ENCODE peak calls at places on chromosomes 1 and 21, in eight cellular contexts. One of them, this sample, is unnamed.

GRCh38 chr1:25947027-25947426 is 40.8 kb upstream of the STMN1 start:
- DNase-seq in HCT116: no peak
- DNase-seq in stomach: no peak
- DNase-seq in GM23338: no peak
- DNase-seq in upper lobe of left lung: no peak
- DNase-seq in K562: no peak
- DNase-seq in SK-N-SH: no peak
- DNase-seq in prostate gland: no peak
- DNase-seq in this sample: no peak

GRCh38 chr1:115098979-115099692 is 9.8 kb upstream of the TSPAN2 start:
- DNase-seq in HCT116: no peak
- DNase-seq in stomach: peak; percentile 52
- DNase-seq in GM23338: peak; percentile 59
- DNase-seq in upper lobe of left lung: peak; percentile 39
- DNase-seq in K562: no peak
- DNase-seq in SK-N-SH: no peak
- DNase-seq in prostate gland: peak; percentile 76
- DNase-seq in this sample: no peak

GRCh38 chr1:244173240-244173639 is 122.2 kb downstream of the ZBTB18 start:
- DNase-seq in HCT116: no peak
- DNase-seq in stomach: no peak
- DNase-seq in GM23338: no peak
- DNase-seq in upper lobe of left lung: no peak
- DNase-seq in K562: no peak
- DNase-seq in SK-N-SH: no peak
- DNase-seq in prostate gland: no peak
- DNase-seq in this sample: no peak

GRCh38 chr1:25731626-25732370 is 68.2 kb upstream of the SELENON start:
- DNase-seq in HCT116: no peak
- DNase-seq in stomach: no peak
- DNase-seq in GM23338: no peak
- DNase-seq in upper lobe of left lung: no peak
- DNase-seq in K562: no peak
- DNase-seq in SK-N-SH: no peak
- DNase-seq in prostate gland: no peak
- DNase-seq in this sample: no peak

GRCh38 chr1:37474697-37475379 is 458 bp downstream of the ZC3H12A start:
- DNase-seq in HCT116: no peak
- DNase-seq in stomach: peak; percentile 35
- DNase-seq in GM23338: peak; percentile 45
- DNase-seq in upper lobe of left lung: no peak
- DNase-seq in K562: peak; percentile 52
- DNase-seq in SK-N-SH: no peak
- DNase-seq in prostate gland: no peak
- DNase-seq in this sample: peak; percentile 35

GRCh38 chr1:71660417-71660816 is 579.6 kb upstream of the ZRANB2 start:
- DNase-seq in HCT116: no peak
- DNase-seq in stomach: no peak
- DNase-seq in GM23338: no peak
- DNase-seq in upper lobe of left lung: no peak
- DNase-seq in K562: no peak
- DNase-seq in SK-N-SH: no peak
- DNase-seq in prostate gland: no peak
- DNase-seq in this sample: no peak

GRCh38 chr1:236063919-236064673 is 794 bp downstream of the NID1 start:
- DNase-seq in HCT116: no peak
- DNase-seq in stomach: peak; percentile 64
- DNase-seq in GM23338: peak; percentile 62
- DNase-seq in upper lobe of left lung: peak; percentile 24
- DNase-seq in K562: no peak
- DNase-seq in SK-N-SH: peak; percentile 73
- DNase-seq in prostate gland: peak; percentile 12
- DNase-seq in this sample: peak; percentile 56

GRCh38 chr1:24385160-24385939 is 28.2 kb downstream of the STPG1 start:
- DNase-seq in HCT116: no peak
- DNase-seq in stomach: no peak
- DNase-seq in GM23338: peak; percentile 84
- DNase-seq in upper lobe of left lung: no peak
- DNase-seq in K562: peak; percentile 44
- DNase-seq in SK-N-SH: no peak
- DNase-seq in prostate gland: no peak
- DNase-seq in this sample: no peak

GRCh38 chr21:43767498-43767979 is 8.6 kb downstream of the CSTB start:
- DNase-seq in HCT116: no peak
- DNase-seq in stomach: no peak
- DNase-seq in GM23338: no peak
- DNase-seq in upper lobe of left lung: no peak
- DNase-seq in K562: no peak
- DNase-seq in SK-N-SH: no peak
- DNase-seq in prostate gland: no peak
- DNase-seq in this sample: no peak

GRCh38 chr1:226653311-226653921 is 85.7 kb downstream of the ITPKB start:
- DNase-seq in HCT116: no peak
- DNase-seq in stomach: no peak
- DNase-seq in GM23338: no peak
- DNase-seq in upper lobe of left lung: peak; percentile 46
- DNase-seq in K562: no peak
- DNase-seq in SK-N-SH: no peak
- DNase-seq in prostate gland: no peak
- DNase-seq in this sample: no peak

GRCh38 chr1:203704120-203704519 is 60.9 kb upstream of the LAX1 start:
- DNase-seq in HCT116: no peak
- DNase-seq in stomach: no peak
- DNase-seq in GM23338: no peak
- DNase-seq in upper lobe of left lung: no peak
- DNase-seq in K562: no peak
- DNase-seq in SK-N-SH: no peak
- DNase-seq in prostate gland: no peak
- DNase-seq in this sample: no peak

GRCh38 chr1:19365711-19366110 is 53.6 kb downstream of the SLC66A1 start:
- DNase-seq in HCT116: no peak
- DNase-seq in stomach: no peak
- DNase-seq in GM23338: no peak
- DNase-seq in upper lobe of left lung: peak; percentile 48
- DNase-seq in K562: no peak
- DNase-seq in SK-N-SH: no peak
- DNase-seq in prostate gland: no peak
- DNase-seq in this sample: no peak

GRCh38 chr1:212531796-212532195 is 76.8 kb upstream of the ATF3 start:
- DNase-seq in HCT116: no peak
- DNase-seq in stomach: no peak
- DNase-seq in GM23338: no peak
- DNase-seq in upper lobe of left lung: no peak
- DNase-seq in K562: no peak
- DNase-seq in SK-N-SH: no peak
- DNase-seq in prostate gland: no peak
- DNase-seq in this sample: no peak

GRCh38 chr21:37532868-37533780 is 166.6 kb downstream of the DYRK1A start:
- DNase-seq in HCT116: peak; percentile 47
- DNase-seq in stomach: peak; percentile 63
- DNase-seq in GM23338: no peak
- DNase-seq in upper lobe of left lung: peak; percentile 66
- DNase-seq in K562: peak; percentile 66
- DNase-seq in SK-N-SH: no peak
- DNase-seq in prostate gland: no peak
- DNase-seq in this sample: no peak

GRCh38 chr1:1893291-1893985 is 2.6 kb upstream of the GNB1 start:
- DNase-seq in HCT116: no peak
- DNase-seq in stomach: no peak
- DNase-seq in GM23338: no peak
- DNase-seq in upper lobe of left lung: no peak
- DNase-seq in K562: no peak
- DNase-seq in SK-N-SH: no peak
- DNase-seq in prostate gland: no peak
- DNase-seq in this sample: no peak

GRCh38 chr1:40640314-40641076 is 25.0 kb downstream of the RIMS3 start:
- DNase-seq in HCT116: no peak
- DNase-seq in stomach: no peak
- DNase-seq in GM23338: no peak
- DNase-seq in upper lobe of left lung: no peak
- DNase-seq in K562: no peak
- DNase-seq in SK-N-SH: no peak
- DNase-seq in prostate gland: no peak
- DNase-seq in this sample: no peak

GRCh38 chr1:61607448-61607847 is 117.5 kb downstream of the TM2D1 start:
- DNase-seq in HCT116: no peak
- DNase-seq in stomach: no peak
- DNase-seq in GM23338: no peak
- DNase-seq in upper lobe of left lung: no peak
- DNase-seq in K562: no peak
- DNase-seq in SK-N-SH: peak; percentile 67
- DNase-seq in prostate gland: no peak
- DNase-seq in this sample: no peak
- H3K4me3 ChIP-seq in HCT116: no peak overlapping the region
- H3K4me3 ChIP-seq in stomach: no peak overlapping the region
- H3K4me3 ChIP-seq in GM23338: no peak overlapping the region
- H3K4me3 ChIP-seq in upper lobe of left lung: no peak overlapping the region
- H3K4me3 ChIP-seq in K562: no peak overlapping the region
- H3K4me3 ChIP-seq in SK-N-SH: no peak overlapping the region
- H3K4me3 ChIP-seq in prostate gland: no peak overlapping the region
- H3K4me3 ChIP-seq in this sample: no peak overlapping the region

DNA sequence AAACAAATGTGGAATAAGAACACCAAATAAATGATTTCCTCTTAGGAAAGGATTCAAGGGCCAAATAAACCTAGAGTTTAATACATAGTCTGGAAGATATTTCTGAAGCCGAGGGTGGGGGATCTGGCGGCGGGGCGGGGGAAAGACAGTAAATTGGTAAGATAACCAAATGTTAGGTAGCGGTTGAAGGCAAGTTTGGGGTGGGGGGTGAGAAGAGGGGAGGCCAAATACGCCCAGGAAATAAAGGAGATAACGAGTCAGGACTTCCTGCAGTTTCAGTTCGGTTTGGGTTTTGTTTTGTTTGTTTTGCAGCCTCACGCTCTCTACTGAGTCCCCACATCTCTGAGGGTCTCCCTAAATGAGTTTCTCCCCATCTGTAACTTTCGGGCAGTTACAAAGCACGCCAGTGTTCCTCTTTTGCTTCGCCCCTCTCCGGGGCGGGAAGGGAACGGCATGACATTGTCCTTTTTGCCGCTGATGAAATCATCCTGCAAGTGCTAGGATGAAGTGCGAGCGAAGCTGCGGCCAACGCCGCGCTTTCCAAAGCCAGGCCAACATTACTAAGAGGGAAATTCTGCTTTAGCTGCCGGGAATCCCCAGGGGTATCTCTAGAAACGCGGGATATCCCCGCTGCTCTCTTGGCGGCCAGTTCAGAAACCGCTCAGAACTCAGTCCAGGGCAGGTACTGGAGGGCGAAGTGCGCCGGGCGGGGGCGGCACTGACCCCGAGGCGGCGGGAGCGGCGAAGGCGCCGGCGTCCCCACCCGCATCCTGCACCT is 811 bp downstream of the NIBAN1 start:
- DNase-seq in HCT116: no peak
- DNase-seq in stomach: peak; percentile 45
- DNase-seq in GM23338: peak; percentile 68
- DNase-seq in upper lobe of left lung: peak; percentile 75
- DNase-seq in K562: peak; percentile 66
- DNase-seq in SK-N-SH: no peak
- DNase-seq in prostate gland: peak; percentile 20
- DNase-seq in this sample: no peak
- TF ChIP-seq POLR2AphosphoS5 in HCT116: no peak
- TF ChIP-seq POLR2AphosphoS5 in stomach: no peak
- TF ChIP-seq POLR2AphosphoS5 in GM23338: no peak
- TF ChIP-seq POLR2AphosphoS5 in upper lobe of left lung: peak; percentile 55
- TF ChIP-seq POLR2AphosphoS5 in K562: no peak
- TF ChIP-seq POLR2AphosphoS5 in SK-N-SH: no peak
- TF ChIP-seq POLR2AphosphoS5 in prostate gland: no peak
- TF ChIP-seq POLR2AphosphoS5 in this sample: peak; percentile 41

DNA sequence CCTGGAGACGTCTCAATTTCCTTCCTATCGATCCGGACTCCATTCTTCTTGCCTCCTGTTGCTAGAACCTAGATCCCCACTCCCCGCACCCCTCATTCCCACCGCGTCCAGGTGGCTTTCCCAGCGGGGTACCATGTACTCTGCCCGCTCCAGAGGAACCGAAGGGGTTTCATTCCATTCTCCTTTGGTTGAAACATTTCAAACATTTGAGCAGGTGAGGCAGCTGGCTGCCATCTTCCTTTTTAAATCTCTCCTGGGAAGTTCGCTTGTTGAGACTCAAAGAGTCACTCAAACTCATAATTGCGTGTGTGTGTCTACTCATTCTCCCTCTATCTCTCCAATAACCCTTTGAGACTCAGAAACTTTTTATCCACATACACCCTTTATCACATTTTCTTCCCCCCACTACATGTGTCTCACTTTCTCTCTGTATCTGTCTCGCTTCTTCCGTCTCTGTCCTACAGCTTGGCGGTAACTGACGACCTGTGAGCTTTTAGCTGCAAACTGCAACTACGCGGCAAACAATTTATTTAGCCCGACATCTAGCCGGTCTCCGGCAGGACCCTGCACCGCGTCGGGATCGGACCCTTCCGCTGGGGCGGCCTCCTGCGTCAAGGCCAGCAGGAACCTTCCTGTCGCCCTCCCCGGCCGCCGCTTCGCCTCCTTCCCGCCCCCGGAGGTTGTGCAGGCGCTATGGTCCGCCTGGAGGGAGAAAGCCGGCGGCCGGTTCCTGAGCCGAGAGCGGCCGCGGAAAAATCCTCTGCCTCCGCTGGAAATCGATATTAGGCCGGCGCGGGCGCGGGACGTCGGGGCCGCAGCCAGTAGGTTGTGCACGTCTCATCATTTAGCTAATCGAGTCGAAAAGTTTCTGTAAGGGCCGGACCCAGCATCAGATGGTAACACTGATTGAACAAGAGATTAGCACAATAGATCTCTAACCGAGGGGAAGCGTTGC is 3.0 kb upstream of the FOXD3 start:
- DNase-seq in HCT116: no peak
- DNase-seq in stomach: no peak
- DNase-seq in GM23338: peak; percentile 70
- DNase-seq in upper lobe of left lung: no peak
- DNase-seq in K562: no peak
- DNase-seq in SK-N-SH: peak; percentile 54
- DNase-seq in prostate gland: no peak
- DNase-seq in this sample: no peak
- H3K4me1 ChIP-seq in HCT116: peaks cover 14% of the 10 kb centered on the region
- H3K4me1 ChIP-seq in stomach: peaks cover 62% of the 10 kb centered on the region
- H3K4me1 ChIP-seq in GM23338: peaks cover 24% of the 10 kb centered on the region
- H3K4me1 ChIP-seq in upper lobe of left lung: peaks cover 39% of the 10 kb centered on the region
- H3K4me1 ChIP-seq in K562: peaks cover 41% of the 10 kb centered on the region
- H3K4me1 ChIP-seq in SK-N-SH: peaks cover 7% of the 10 kb centered on the region
- H3K4me1 ChIP-seq in prostate gland: peaks cover 10% of the 10 kb centered on the region
- H3K4me1 ChIP-seq in this sample: no peaks in the 10 kb centered on the region

DNA sequence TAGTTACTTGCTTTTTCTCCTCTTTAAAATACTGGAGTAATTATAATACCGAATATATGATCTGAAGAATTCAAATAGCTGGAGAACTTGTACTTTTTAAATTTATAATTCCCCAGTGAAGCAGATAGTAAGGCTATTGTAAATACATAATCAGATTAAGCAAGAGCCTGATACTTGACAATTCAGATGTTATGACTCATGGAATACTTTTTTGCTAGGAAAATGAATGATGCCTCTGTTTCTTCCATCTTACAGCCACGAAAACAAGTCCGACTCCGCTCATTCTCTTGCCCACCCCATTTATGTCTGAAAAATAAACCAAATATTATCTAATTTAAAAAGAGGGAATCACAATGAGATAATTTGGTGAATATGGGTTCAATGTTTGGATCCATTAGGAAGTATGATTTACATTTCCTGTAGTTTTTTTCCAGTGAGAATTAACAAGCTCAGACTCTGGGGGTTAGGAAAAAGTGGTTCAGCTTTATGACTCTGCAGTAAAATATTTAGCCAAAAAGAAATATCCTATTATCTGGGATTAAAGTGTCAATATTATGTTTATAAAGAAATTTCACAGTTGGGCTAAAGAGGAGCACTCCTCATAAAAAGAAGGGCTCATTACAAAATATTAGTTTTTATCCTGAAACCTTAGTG is 50.4 kb upstream of the DAB1 start:
- DNase-seq in HCT116: no peak
- DNase-seq in stomach: no peak
- DNase-seq in GM23338: no peak
- DNase-seq in upper lobe of left lung: no peak
- DNase-seq in K562: no peak
- DNase-seq in SK-N-SH: no peak
- DNase-seq in prostate gland: no peak
- DNase-seq in this sample: no peak
- H3K4me3 ChIP-seq in HCT116: no peak overlapping the region
- H3K4me3 ChIP-seq in stomach: no peak overlapping the region
- H3K4me3 ChIP-seq in GM23338: no peak overlapping the region
- H3K4me3 ChIP-seq in upper lobe of left lung: no peak overlapping the region
- H3K4me3 ChIP-seq in K562: no peak overlapping the region
- H3K4me3 ChIP-seq in SK-N-SH: no peak overlapping the region
- H3K4me3 ChIP-seq in prostate gland: no peak overlapping the region
- H3K4me3 ChIP-seq in this sample: no peak overlapping the region